ENCODE peak calls at places on chromosomes 13 and 19, in seven cellular contexts. X is spleen, K is NCI-H774, A is adrenal gland, Y is K562, P is AG09309, I is GM13977. E is an unnamed sample.

GRCh38 chr13:24338721-24339120 is 29.3 kb downstream of the C1QTNF9 start:
- DNase-seq in X (no peak), K (no peak), A (no peak), Y (no peak), P (no peak), I (no peak), E (no peak)

GRCh38 chr13:32201809-32202208 is 113.4 kb downstream of the ZAR1L start:
- DNase-seq in X (no peak), K (no peak), A (no peak), Y (no peak), P (no peak), I (no peak), E (no peak)

GRCh38 chr19:47157455-47158321 is 27.1 kb downstream of the SAE1 start:
- DNase-seq in X (peak; percentile 80), K (no peak), A (peak; percentile 53), Y (no peak), P (no peak), I (no peak), E (no peak)

GRCh38 chr19:51142119-51142518 is at the start of gene SIGLEC7:
- DNase-seq in X (peak; percentile 82), K (no peak), A (peak; percentile 59), Y (no peak), P (no peak), I (no peak), E (no peak)

GRCh38 chr19:45442927-45443461 is 19.3 kb upstream of the ERCC1 start:
- DNase-seq in X (peak; percentile 84), K (no peak), A (peak; percentile 60), Y (peak; percentile 98), P (no peak), I (peak; percentile 55), E (no peak)

GRCh38 chr19:23699521-23699860 is 12.5 kb upstream of the ZNF675 start:
- DNase-seq in X (no peak), K (no peak), A (no peak), Y (peak; percentile 14), P (no peak), I (no peak), E (no peak)

GRCh38 chr19:56191115-56191514 is 6.5 kb downstream of the ZSCAN5B start:
- DNase-seq in X (no peak), K (no peak), A (no peak), Y (no peak), P (no peak), I (no peak), E (no peak)

GRCh38 chr19:10718205-10719196 is 622 bp downstream of the DNM2 start:
- DNase-seq in X (peak; percentile 93), K (no peak), A (peak; percentile 60), Y (peak; percentile 59), P (no peak), I (peak; percentile 64), E (no peak)

GRCh38 chr13:97100821-97101220 is 106.5 kb upstream of the OXGR1 start:
- DNase-seq in X (no peak), K (no peak), A (no peak), Y (no peak), P (no peak), I (no peak), E (no peak)

GRCh38 chr13:78659450-78660110 is 625 bp upstream of the OBI1 start:
- DNase-seq in X (no peak), K (no peak), A (no peak), Y (no peak), P (no peak), I (peak; percentile 17), E (no peak)

GRCh38 chr13:94710881-94711560 is 1.3 kb downstream of the SOX21 start:
- DNase-seq in X (peak; percentile 71), K (peak; percentile 19), A (no peak), Y (peak; percentile 21), P (no peak), I (peak; percentile 66), E (no peak)

GRCh38 chr13:51230473-51231105 is 8.4 kb downstream of the FAM124A start:
- DNase-seq in X (no peak), K (no peak), A (peak; percentile 79), Y (no peak), P (peak; percentile 5), I (no peak), E (no peak)

GRCh38 chr19:47032171-47032811 is 12.7 kb downstream of the NPAS1 start:
- DNase-seq in X (peak; percentile 86), K (peak; percentile 30), A (no peak), Y (peak; percentile 63), P (no peak), I (peak; percentile 86), E (no peak)

GRCh38 chr19:51799311-51799997 is 4.5 kb downstream of the FPR3 start:
- DNase-seq in X (peak; percentile 75), K (peak; percentile 2), A (peak; percentile 97), Y (peak; percentile 88), P (peak; percentile 98), I (no peak), E (peak; percentile 90)

GRCh38 chr13:24110011-24110410 is 50.5 kb upstream of the SPATA13 start:
- DNase-seq in X (no peak), K (no peak), A (no peak), Y (no peak), P (no peak), I (no peak), E (no peak)

GRCh38 chr13:96200810-96201209 is 110.9 kb downstream of the HS6ST3 start:
- DNase-seq in X (no peak), K (no peak), A (peak; percentile 65), Y (no peak), P (no peak), I (no peak), E (no peak)

GRCh38 chr13:106986687-106987434 is 418.9 kb upstream of the ARGLU1 start:
- DNase-seq in X (no peak), K (no peak), A (no peak), Y (no peak), P (no peak), I (no peak), E (no peak)

GRCh38 chr13:100039740-100040139 is 49.2 kb upstream of the PCCA start:
- DNase-seq in X (no peak), K (no peak), A (no peak), Y (no peak), P (no peak), I (no peak), E (no peak)

GRCh38 chr13:94656766-94657165 is 55.1 kb downstream of the GPR180 start:
- DNase-seq in X (no peak), K (no peak), A (no peak), Y (peak; percentile 54), P (peak; percentile 93), I (peak; percentile 18), E (peak; percentile 78)

GRCh38 chr13:42078113-42078769 is 29.8 kb downstream of the DGKH start:
- DNase-seq in X (no peak), K (no peak), A (no peak), Y (no peak), P (no peak), I (no peak), E (peak; percentile 52)

E was measured in HFF-Myc.